ENCODE peak calls at places on chromosome 3, in nine cellular contexts. E, G, D, C, I, W, Z, P and U are unnamed samples.

GRCh38 chr3:74562528-74563190 is 51.8 kb downstream of the CNTN3 start:
- DNase-seq in E (no peak), G (no peak), D (no peak), C (no peak), I (no peak), W (no peak), Z (no peak), P (no peak), U (no peak)

GRCh38 chr3:31622636-31623288 is 90.0 kb downstream of the STT3B start:
- DNase-seq in E (no peak), G (no peak), D (no peak), C (no peak), I (no peak), W (no peak), Z (no peak), P (no peak), U (no peak)

GRCh38 chr3:43649365-43649968 is 27.7 kb upstream of the ANO10 start:
- DNase-seq in E (no peak), G (no peak), D (no peak), C (no peak), I (no peak), W (no peak), Z (no peak), P (no peak), U (no peak)

GRCh38 chr3:52973806-52974205 is 72.1 kb downstream of the SFMBT1 start:
- DNase-seq in E (no peak), G (no peak), D (no peak), C (no peak), I (no peak), W (no peak), Z (no peak), P (no peak), U (no peak)

GRCh38 chr3:183178833-183179549 is 16.5 kb upstream of the LAMP3 start:
- DNase-seq in E (peak), G (peak), D (no peak), C (no peak), I (peak), W (peak), Z (peak), P (no peak), U (no peak)

GRCh38 chr3:60333710-60334109 is 917.5 kb downstream of the FHIT start:
- DNase-seq in E (no peak), G (no peak), D (no peak), C (no peak), I (no peak), W (no peak), Z (peak), P (no peak), U (no peak)

GRCh38 chr3:131543714-131544113 is 40.9 kb upstream of the MRPL3 start:
- DNase-seq in E (peak), G (no peak), D (peak), C (peak), I (peak), W (no peak), Z (no peak), P (peak), U (peak)

GRCh38 chr3:157493627-157494550 is 9.3 kb downstream of the VEPH1 start:
- DNase-seq in E (peak), G (no peak), D (no peak), C (no peak), I (peak), W (no peak), Z (no peak), P (no peak), U (no peak)

GRCh38 chr3:40108643-40109042 is 200.9 kb upstream of the EIF1B start:
- DNase-seq in E (no peak), G (no peak), D (no peak), C (no peak), I (no peak), W (no peak), Z (no peak), P (no peak), U (no peak)

GRCh38 chr3:39637807-39638206 is 170.3 kb downstream of the MOBP start:
- DNase-seq in E (peak), G (no peak), D (no peak), C (no peak), I (peak), W (no peak), Z (no peak), P (no peak), U (no peak)

GRCh38 chr3:12512534-12513101 is 28.3 kb downstream of the TSEN2 start:
- DNase-seq in E (no peak), G (no peak), D (no peak), C (no peak), I (no peak), W (no peak), Z (no peak), P (no peak), U (no peak)

GRCh38 chr3:183159319-183159718 is 3.2 kb downstream of the LAMP3 start:
- DNase-seq in E (no peak), G (no peak), D (no peak), C (no peak), I (no peak), W (no peak), Z (no peak), P (no peak), U (no peak)

GRCh38 chr3:41364736-41365135 is 165.4 kb downstream of the CTNNB1 start:
- DNase-seq in E (no peak), G (no peak), D (no peak), C (no peak), I (no peak), W (no peak), Z (no peak), P (no peak), U (no peak)

GRCh38 chr3:133750201-133750748 is 4.1 kb downstream of the TF start:
- DNase-seq in E (no peak), G (no peak), D (no peak), C (no peak), I (no peak), W (no peak), Z (no peak), P (no peak), U (no peak)

GRCh38 chr3:13276438-13277129 is 143.5 kb downstream of the NUP210 start:
- DNase-seq in E (no peak), G (no peak), D (no peak), C (no peak), I (no peak), W (no peak), Z (no peak), P (no peak), U (no peak)

GRCh38 chr3:65914740-65915366 is 123.9 kb downstream of the MAGI1 start:
- DNase-seq in E (no peak), G (no peak), D (no peak), C (no peak), I (no peak), W (no peak), Z (no peak), P (no peak), U (no peak)

GRCh38 chr3:50204804-50205718 is at the start of gene SLC38A3:
- DNase-seq in E (no peak), G (peak), D (no peak), C (no peak), I (peak), W (peak), Z (peak), P (no peak), U (no peak)

GRCh38 chr3:65939841-65940246 is 98.9 kb downstream of the MAGI1 start:
- DNase-seq in E (no peak), G (no peak), D (no peak), C (no peak), I (no peak), W (no peak), Z (no peak), P (no peak), U (no peak)

GRCh38 chr3:20054549-20054987 is 14.3 kb downstream of the KAT2B start:
- DNase-seq in E (peak), G (no peak), D (peak), C (peak), I (peak), W (no peak), Z (no peak), P (no peak), U (peak)

GRCh38 chr3:140720242-140720641 is 42.4 kb downstream of the TRIM42 start:
- DNase-seq in E (no peak), G (no peak), D (peak), C (no peak), I (peak), W (no peak), Z (no peak), P (no peak), U (no peak)

GRCh38 chr3:79178471-79178870 is 589.3 kb downstream of the ROBO1 start:
- DNase-seq in E (no peak), G (no peak), D (no peak), C (no peak), I (no peak), W (no peak), Z (no peak), P (no peak), U (no peak)

GRCh38 chr3:181694805-181695660 is 16.7 kb upstream of the SOX2 start:
- DNase-seq in E (no peak), G (no peak), D (no peak), C (peak), I (peak), W (no peak), Z (peak), P (peak), U (no peak)
- TF ChIP-seq CTCF in E (peak), G (no peak), D (no peak), C (peak), I (peak), W (no peak), Z (peak), P (no peak), U (no peak)

DNA sequence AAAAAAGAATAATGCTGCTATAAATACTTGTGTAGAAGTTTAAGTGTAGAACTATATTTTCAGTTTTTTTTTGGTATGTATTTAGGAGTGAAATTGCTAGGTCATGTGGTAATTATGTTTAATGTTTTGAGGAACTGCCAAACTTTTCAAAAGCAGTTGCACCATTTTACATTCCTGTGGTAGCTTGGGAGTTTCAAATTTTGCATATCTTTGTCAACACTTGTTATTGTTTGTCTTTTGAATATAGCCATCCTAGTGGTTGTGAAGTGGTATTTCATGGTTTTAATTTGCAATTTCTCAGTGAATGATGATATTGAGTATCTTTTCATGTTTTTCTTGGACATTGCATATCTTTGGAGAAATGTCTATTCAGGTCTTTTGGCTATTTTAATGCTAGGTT is 30.4 kb downstream of the SKIL start:
- DNase-seq in E (no peak), G (no peak), D (no peak), C (no peak), I (no peak), W (no peak), Z (no peak), P (no peak), U (no peak)
- TF ChIP-seq CTCF in E (no peak), G (no peak), D (no peak), C (no peak), I (no peak), W (peak), Z (peak), P (no peak), U (no peak)

GRCh38 chr3:103308921-103309320 is 874.1 kb downstream of the ZPLD1 start:
- DNase-seq in E (no peak), G (no peak), D (no peak), C (no peak), I (peak), W (no peak), Z (no peak), P (no peak), U (no peak)
- TF ChIP-seq CTCF in E (no peak), G (no peak), D (no peak), C (no peak), I (no peak), W (peak), Z (peak), P (no peak), U (no peak)

DNA sequence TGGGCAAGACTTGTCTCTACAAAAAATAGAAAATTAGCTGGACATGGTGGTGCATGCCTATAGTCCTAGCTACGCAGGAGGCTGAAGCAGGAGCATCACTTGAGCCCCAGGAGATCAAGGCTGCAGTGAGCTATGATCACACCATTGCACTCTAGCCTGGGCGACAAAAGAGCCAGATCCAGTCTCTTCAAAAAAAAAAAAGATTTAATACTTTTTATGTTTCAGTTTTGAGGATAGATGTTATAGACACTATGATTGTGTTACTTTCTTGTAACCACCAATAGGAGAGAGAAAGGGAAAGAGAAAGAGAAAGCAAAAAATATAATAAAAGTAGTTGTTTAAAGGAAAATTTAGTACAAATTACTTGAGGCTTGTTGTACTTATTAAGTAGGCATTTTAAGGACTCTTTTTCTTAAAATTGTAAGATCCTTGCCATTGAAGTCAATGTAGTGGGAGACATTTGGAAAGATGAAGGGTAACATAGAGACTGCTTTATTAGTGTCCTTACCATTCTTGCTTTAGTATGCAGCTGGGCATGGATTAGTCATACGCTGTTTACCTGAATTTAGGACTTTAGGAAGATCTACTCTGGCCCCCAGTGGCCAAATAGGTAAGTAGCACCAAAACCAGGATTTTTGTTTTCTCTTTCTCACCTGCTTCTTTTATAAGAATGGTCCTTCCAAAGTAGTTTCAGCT is 35.1 kb upstream of the ZDHHC23 start:
- DNase-seq in E (peak), G (no peak), D (peak), C (peak), I (peak), W (no peak), Z (peak), P (no peak), U (no peak)
- TF ChIP-seq CTCF in E (peak), G (peak), D (no peak), C (peak), I (peak), W (peak), Z (peak), P (peak), U (no peak)

GRCh38 chr3:122941233-122942206 is 86.0 kb downstream of the SEMA5B start:
- DNase-seq in E (no peak), G (no peak), D (no peak), C (no peak), I (no peak), W (no peak), Z (no peak), P (no peak), U (no peak)
- TF ChIP-seq CTCF in E (no peak), G (no peak), D (no peak), C (peak), I (peak), W (peak), Z (peak), P (no peak), U (no peak)